ENCODE peak calls at places on chromosomes 4 and X, in four cellular contexts. N is uterus, I is suprapubic skin, J is AG10803. Y is an unnamed sample.

GRCh38 chr4:27360651-27361347 is 500.2 kb downstream of the STIM2 start:
- DNase-seq in N (no peak), I (no peak), J (peak; percentile 34), Y (peak; percentile 71)

GRCh38 chrX:22063284-22063683 is 31.2 kb downstream of the PHEX start:
- DNase-seq in N (peak; percentile 18), I (no peak), J (no peak), Y (no peak)

GRCh38 chrX:145631461-145631951 is 186.1 kb upstream of the SLITRK2 start:
- DNase-seq in N (no peak), I (no peak), J (no peak), Y (no peak)

GRCh38 chr4:89703831-89704230 is 133.1 kb downstream of the SNCA start:
- DNase-seq in N (peak; percentile 66), I (no peak), J (no peak), Y (no peak)

GRCh38 chrX:41923925-41924693 is 755 bp upstream of the CASK start:
- DNase-seq in N (no peak), I (no peak), J (peak; percentile 20), Y (no peak)

GRCh38 chr4:5711479-5712184 is 631 bp downstream of the EVC start:
- DNase-seq in N (peak; percentile 30), I (no peak), J (peak; percentile 61), Y (peak; percentile 14)

GRCh38 chr4:60216752-60217151 is 983.4 kb upstream of the ADGRL3 start:
- DNase-seq in N (no peak), I (no peak), J (no peak), Y (peak; percentile 72)

GRCh38 chr4:65670331-65671031 is at the start of gene EPHA5:
- DNase-seq in N (peak; percentile 20), I (peak; percentile 73), J (peak; percentile 50), Y (peak; percentile 76)

GRCh38 chr4:16707874-16708273 is 190.6 kb downstream of the LDB2 start:
- DNase-seq in N (no peak), I (no peak), J (peak; percentile 81), Y (no peak)

GRCh38 chrX:125004799-125005198 is 314.9 kb upstream of the TEX13C start:
- DNase-seq in N (no peak), I (no peak), J (no peak), Y (no peak)

GRCh38 chr4:73740353-73740778 is at the start of gene CXCL8:
- DNase-seq in N (peak; percentile 58), I (peak; percentile 73), J (peak; percentile 88), Y (peak; percentile 75)

GRCh38 chr4:114286275-114286674 is 306.8 kb upstream of the ARSJ start:
- DNase-seq in N (no peak), I (no peak), J (no peak), Y (peak; percentile 39)

GRCh38 chr4:56241500-56241899 is 145.8 kb downstream of the AASDH start:
- DNase-seq in N (no peak), I (no peak), J (no peak), Y (no peak)

GRCh38 chr4:151485541-151486131 is 76.7 kb downstream of the FHIP1A start:
- DNase-seq in N (no peak), I (no peak), J (no peak), Y (no peak)

GRCh38 chrX:23493941-23494374 is 159.3 kb downstream of the PTCHD1 start:
- DNase-seq in N (no peak), I (no peak), J (no peak), Y (no peak)

GRCh38 chr4:2792711-2793577 is at the start of gene SH3BP2:
- DNase-seq in N (peak; percentile 74), I (peak; percentile 88), J (peak; percentile 66), Y (no peak)

GRCh38 chr4:68732653-68733466 is 62.4 kb upstream of the UGT2B15 start:
- DNase-seq in N (no peak), I (no peak), J (no peak), Y (no peak)

GRCh38 chr4:47705326-47705981 is 132.4 kb downstream of the CORIN start:
- DNase-seq in N (no peak), I (no peak), J (peak; percentile 9), Y (no peak)

GRCh38 chr4:14719053-14719452 is 283.2 kb upstream of the CPEB2 start:
- DNase-seq in N (no peak), I (no peak), J (peak; percentile 12), Y (peak; percentile 54)

GRCh38 chr4:180057198-180057821 is 2185.9 kb upstream of the TENM3 start:
- DNase-seq in N (no peak), I (no peak), J (no peak), Y (no peak)

GRCh38 chrX:79162076-79162475 is 17.6 kb downstream of the GPR174 start:
- DNase-seq in N (no peak), I (no peak), J (no peak), Y (no peak)

GRCh38 chr4:38735870-38736269 is 46.9 kb downstream of the TLR10 start:
- DNase-seq in N (no peak), I (no peak), J (no peak), Y (no peak)

GRCh38 chr4:188455353-188455752 is 316.1 kb downstream of the TRIML1 start:
- DNase-seq in N (no peak), I (no peak), J (no peak), Y (no peak)

GRCh38 chrX:15151267-15152196 is 118.4 kb downstream of the ASB9 start:
- DNase-seq in N (no peak), I (no peak), J (no peak), Y (no peak)

GRCh38 chrX:112857478-112857878 is 16.8 kb upstream of the AMOT start:
- DNase-seq in N (no peak), I (no peak), J (no peak), Y (no peak)

GRCh38 chr4:114263233-114263632 is 283.8 kb upstream of the ARSJ start:
- DNase-seq in N (no peak), I (no peak), J (peak; percentile 48), Y (peak; percentile 31)

GRCh38 chr4:28435346-28435745 is 1574.7 kb downstream of the STIM2 start:
- DNase-seq in N (no peak), I (no peak), J (peak; percentile 9), Y (no peak)

GRCh38 chrX:152865232-152865920 is 32.5 kb upstream of the ZNF185 start:
- DNase-seq in N (no peak), I (no peak), J (peak; percentile 15), Y (no peak)

GRCh38 chrX:132622130-132622529 is 133.3 kb upstream of the MBNL3 start:
- DNase-seq in N (no peak), I (no peak), J (peak; percentile 5), Y (no peak)

DNA sequence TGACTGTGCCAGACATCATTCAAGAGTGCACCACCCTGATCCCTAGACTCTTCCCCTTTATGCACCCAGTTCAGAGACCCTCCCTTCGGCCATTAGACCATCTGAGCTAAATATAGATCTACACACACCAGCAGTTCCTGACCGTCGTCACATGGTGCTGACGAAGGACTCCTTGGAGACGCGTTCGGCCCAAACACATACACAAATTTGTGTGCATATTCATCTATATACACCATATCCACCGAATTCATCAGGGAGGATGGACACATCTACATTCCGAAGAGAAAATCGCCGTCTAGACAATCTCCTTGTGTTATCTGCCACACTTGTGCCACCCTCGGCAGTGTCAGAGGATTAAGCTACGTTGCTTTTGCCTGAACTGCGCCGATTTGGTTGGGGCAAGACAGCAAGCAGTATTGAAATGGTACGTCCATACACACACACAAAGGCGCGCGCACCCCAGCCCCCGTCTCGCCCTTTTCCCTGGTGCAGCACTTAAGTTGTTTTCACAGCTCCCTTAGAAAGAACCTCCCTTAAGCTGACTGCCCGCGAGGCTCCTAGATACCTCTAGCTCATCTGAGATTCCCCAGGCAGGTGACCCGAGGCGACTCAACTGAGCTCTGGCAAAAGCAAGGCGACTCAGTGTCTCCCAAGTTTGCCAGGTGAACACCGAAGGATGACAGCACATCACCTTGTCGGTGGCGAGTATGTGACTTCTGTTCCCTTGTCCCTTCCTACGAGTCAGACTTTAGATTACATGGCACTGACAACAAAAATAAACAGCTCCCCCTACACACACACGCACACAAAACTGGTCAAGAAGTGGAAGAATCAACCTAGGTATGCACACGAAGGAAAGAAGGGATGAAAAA is 1.0 kb downstream of the RASGEF1B start:
- DNase-seq in N (peak; percentile 28), I (peak; percentile 74), J (no peak), Y (no peak)
- H3K4me3 ChIP-seq in N (peak overlapping the region; percentile 69), I (peak overlapping the region; percentile 98), J (peak overlapping the region; percentile 64), Y (peak overlapping the region; percentile 59)

DNA sequence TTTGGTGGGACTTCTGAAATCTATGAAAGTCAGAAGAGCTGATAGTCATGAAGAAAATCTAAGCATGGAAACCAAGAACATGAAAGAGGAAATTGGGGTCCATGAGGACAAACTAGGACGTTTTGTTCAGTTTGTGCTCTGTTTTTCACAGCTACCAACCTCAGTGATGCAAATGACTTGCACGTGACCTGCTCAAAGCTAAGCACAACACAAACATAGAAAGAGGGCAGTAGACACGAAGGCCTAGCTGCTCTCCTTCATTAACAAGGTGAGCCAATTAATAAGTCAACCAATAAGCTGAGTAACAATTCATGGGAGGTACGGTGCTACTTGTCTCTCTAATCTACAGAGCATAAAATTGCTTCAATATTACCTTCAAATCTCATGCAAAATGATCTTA is 684.1 kb downstream of the TRAM1L1 start:
- DNase-seq in N (no peak), I (no peak), J (no peak), Y (no peak)
- H3K4me3 ChIP-seq in N (no peak overlapping the region), I (no peak overlapping the region), J (no peak overlapping the region), Y (no peak overlapping the region)

GRCh38 chrX:75963774-75964173 is 178.7 kb upstream of the MAGEE2 start:
- DNase-seq in N (no peak), I (no peak), J (no peak), Y (no peak)
- H3K4me3 ChIP-seq in N (no peak overlapping the region), I (no peak overlapping the region), J (no peak overlapping the region), Y (no peak overlapping the region)

DNA sequence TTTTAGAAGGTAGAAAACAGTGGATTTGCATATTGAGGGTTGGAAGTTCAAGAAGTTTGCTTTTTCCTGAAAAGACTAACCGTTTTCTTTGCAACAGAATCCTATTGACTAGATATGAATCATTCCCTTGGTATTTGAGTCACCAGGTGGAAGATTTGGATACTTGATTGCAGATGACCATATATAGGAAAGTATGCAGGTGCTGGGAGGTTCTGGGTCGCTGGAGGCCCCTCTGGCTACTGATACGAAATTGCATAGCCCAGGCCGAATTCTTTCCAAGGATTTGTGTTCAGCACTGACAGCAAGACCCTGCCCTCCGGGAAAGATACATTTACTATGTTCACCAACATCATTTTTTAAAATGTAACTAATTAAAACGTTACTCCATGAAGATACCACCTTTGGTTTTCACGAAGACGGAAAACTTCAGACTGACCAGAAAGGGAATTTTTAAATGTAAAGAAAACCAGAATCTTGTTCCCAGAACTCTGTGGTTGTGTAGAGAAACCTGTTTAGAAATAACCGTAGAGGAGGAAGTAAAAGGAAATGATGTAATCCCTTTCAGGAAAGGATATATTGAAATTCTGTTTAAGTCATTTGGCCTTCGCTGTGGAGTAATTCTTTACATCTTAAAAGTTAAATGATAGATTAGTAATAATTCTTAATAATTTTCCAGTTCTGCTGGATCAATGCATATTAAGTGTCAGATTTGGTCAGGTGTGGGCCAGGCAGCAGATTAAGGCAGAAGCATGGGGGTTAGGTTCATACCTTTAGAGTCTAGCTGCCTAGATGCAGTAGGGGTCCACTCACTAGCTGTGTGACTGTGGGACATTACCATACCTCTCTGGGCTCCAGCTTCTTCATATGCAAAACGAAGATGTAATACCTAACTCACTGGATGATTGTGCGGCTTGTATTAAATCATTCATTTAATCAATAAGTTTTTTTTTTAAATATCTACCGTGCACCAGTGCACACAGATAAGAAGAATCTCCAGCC is 1.1 kb downstream of the ANXA3 start:
- DNase-seq in N (no peak), I (no peak), J (no peak), Y (no peak)
- H3K4me3 ChIP-seq in N (no peak overlapping the region), I (peak overlapping the region; percentile 59), J (no peak overlapping the region), Y (no peak overlapping the region)

GRCh38 chr4:86004030-86004429 is 355.8 kb downstream of the MAPK10 start:
- DNase-seq in N (no peak), I (no peak), J (no peak), Y (no peak)
- H3K4me3 ChIP-seq in N (no peak overlapping the region), I (no peak overlapping the region), J (no peak overlapping the region), Y (no peak overlapping the region)

Y was measured in skeletal muscle cell.